ENCODE peak calls at places on chromosomes 13 and 19, in seven cellular contexts. One of them, this sample, is unnamed.

GRCh38 chr13:41649659-41650058 is 192.3 kb downstream of the RGCC start:
- DNase-seq in T-helper 9 cell: no peak
- DNase-seq in sigmoid colon: no peak
- DNase-seq in lower leg skin: no peak
- DNase-seq in GM10248: no peak
- DNase-seq in NCI-H1092: no peak
- DNase-seq in kidney tubule cell: no peak
- DNase-seq in this sample: no peak

GRCh38 chr13:50192272-50192813 is 177.1 kb downstream of the KCNRG start:
- DNase-seq in NCI-H1092: no peak
- DNase-seq in GM10248: no peak
- DNase-seq in T-helper 9 cell: no peak
- DNase-seq in kidney tubule cell: no peak
- DNase-seq in sigmoid colon: no peak
- DNase-seq in lower leg skin: no peak
- DNase-seq in this sample: no peak

GRCh38 chr19:33270769-33271168 is 31.6 kb downstream of the CEBPA start:
- DNase-seq in T-helper 9 cell: no peak
- DNase-seq in lower leg skin: no peak
- DNase-seq in GM10248: no peak
- DNase-seq in NCI-H1092: no peak
- DNase-seq in kidney tubule cell: no peak
- DNase-seq in sigmoid colon: no peak
- DNase-seq in this sample: no peak

GRCh38 chr19:46732966-46733692 is 12.7 kb upstream of the FKRP start:
- DNase-seq in sigmoid colon: no peak
- DNase-seq in GM10248: no peak
- DNase-seq in kidney tubule cell: no peak
- DNase-seq in NCI-H1092: no peak
- DNase-seq in lower leg skin: no peak
- DNase-seq in T-helper 9 cell: no peak
- DNase-seq in this sample: no peak

GRCh38 chr13:43368003-43368402 is 344.6 kb downstream of the DNAJC15 start:
- DNase-seq in GM10248: peak
- DNase-seq in NCI-H1092: no peak
- DNase-seq in kidney tubule cell: peak
- DNase-seq in lower leg skin: no peak
- DNase-seq in sigmoid colon: no peak
- DNase-seq in T-helper 9 cell: no peak
- DNase-seq in this sample: no peak

GRCh38 chr13:75137911-75138571 is 343.9 kb downstream of the TBC1D4 start:
- DNase-seq in T-helper 9 cell: no peak
- DNase-seq in kidney tubule cell: no peak
- DNase-seq in lower leg skin: no peak
- DNase-seq in NCI-H1092: no peak
- DNase-seq in sigmoid colon: no peak
- DNase-seq in GM10248: no peak
- DNase-seq in this sample: no peak

GRCh38 chr13:76455960-76456359 is 430.2 kb downstream of the KCTD12 start:
- DNase-seq in sigmoid colon: no peak
- DNase-seq in T-helper 9 cell: no peak
- DNase-seq in NCI-H1092: no peak
- DNase-seq in kidney tubule cell: peak
- DNase-seq in lower leg skin: no peak
- DNase-seq in GM10248: no peak
- DNase-seq in this sample: no peak

GRCh38 chr13:29909975-29910674 is 59.7 kb upstream of the UBL3 start:
- DNase-seq in kidney tubule cell: peak
- DNase-seq in NCI-H1092: no peak
- DNase-seq in GM10248: no peak
- DNase-seq in lower leg skin: peak
- DNase-seq in sigmoid colon: no peak
- DNase-seq in T-helper 9 cell: no peak
- DNase-seq in this sample: no peak

GRCh38 chr19:38229585-38230073 is 5.6 kb upstream of the DPF1 start:
- DNase-seq in sigmoid colon: no peak
- DNase-seq in NCI-H1092: peak
- DNase-seq in kidney tubule cell: peak
- DNase-seq in T-helper 9 cell: peak
- DNase-seq in GM10248: peak
- DNase-seq in lower leg skin: no peak
- DNase-seq in this sample: no peak